ENCODE peak calls at places on chromosomes 6 and 20, in eight cellular contexts. X is keratinocyte, Q is colonic mucosa, F is GM12865, P is MM.1S, W is AG04449, I is right lobe of liver, O is GM12864. D is an unnamed sample.
A peak's percentile ranks its signal among the peaks of the same experiment; 100 is the strongest.

GRCh38 chr20:63118786-63119450 is 97.0 kb downstream of the YTHDF1 start:
- DNase-seq in W (no peak), I (no peak), X (no peak), Q (no peak), F (no peak), P (no peak), O (no peak), D (no peak)

GRCh38 chr6:16504608-16505007 is 256.7 kb downstream of the ATXN1 start:
- DNase-seq in O (no peak), I (no peak), F (peak; percentile 62), Q (no peak), W (no peak), P (no peak), X (no peak), D (no peak)

GRCh38 chr6:51753635-51754034 is 333.8 kb downstream of the PKHD1 start:
- DNase-seq in W (no peak), P (no peak), O (peak; percentile 4), F (peak; percentile 41), Q (peak; percentile 22), I (no peak), X (no peak), D (no peak)

GRCh38 chr6:33838979-33839378 is 35.2 kb upstream of the MLN start:
- DNase-seq in P (no peak), X (no peak), W (no peak), Q (no peak), F (no peak), I (no peak), O (no peak), D (no peak)

GRCh38 chr6:37049990-37050853 is 44.8 kb downstream of the FGD2 start:
- DNase-seq in O (peak; percentile 68), W (no peak), P (peak; percentile 59), F (peak; percentile 87), I (peak; percentile 74), X (no peak), Q (peak; percentile 49), D (no peak)

GRCh38 chr6:11416936-11417576 is 120.5 kb upstream of the TMEM170B start:
- DNase-seq in I (no peak), X (no peak), Q (no peak), O (no peak), W (no peak), P (no peak), F (no peak), D (no peak)

GRCh38 chr6:37007340-37008043 is 2.0 kb downstream of the FGD2 start:
- DNase-seq in O (no peak), I (no peak), Q (no peak), F (peak; percentile 78), P (no peak), W (no peak), X (no peak), D (no peak)

GRCh38 chr6:10395171-10395945 is 19.5 kb downstream of the TFAP2A start:
- DNase-seq in Q (no peak), P (no peak), W (no peak), O (no peak), I (no peak), F (no peak), X (no peak), D (no peak)

GRCh38 chr6:62613920-62614319 is 327.9 kb upstream of the KHDRBS2 start:
- DNase-seq in I (no peak), F (no peak), Q (no peak), W (no peak), X (no peak), O (no peak), P (no peak), D (no peak)

GRCh38 chr6:165218816-165219215 is 90.6 kb downstream of the C6orf118 start:
- DNase-seq in Q (no peak), F (no peak), I (no peak), X (no peak), O (no peak), P (no peak), W (no peak), D (peak; percentile 0)

GRCh38 chr20:62388839-62389600 is 2.1 kb downstream of the RPS21 start:
- DNase-seq in X (no peak), O (no peak), Q (no peak), W (no peak), F (no peak), P (no peak), I (no peak), D (no peak)

GRCh38 chr20:53016534-53017042 is 44.4 kb downstream of the TSHZ2 start:
- DNase-seq in X (no peak), Q (no peak), W (no peak), I (no peak), P (no peak), O (no peak), F (no peak), D (no peak)

GRCh38 chr20:34713194-34713943 is 9.2 kb downstream of the TP53INP2 start:
- DNase-seq in P (no peak), I (no peak), O (no peak), Q (no peak), W (peak; percentile 99), X (peak; percentile 74), F (peak; percentile 67), D (peak; percentile 98)

GRCh38 chr20:54499111-54499510 is 23.7 kb downstream of the DOK5 start:
- DNase-seq in P (no peak), O (no peak), X (no peak), I (no peak), W (no peak), Q (no peak), F (no peak), D (no peak)

GRCh38 chr6:168964138-168964892 is 289.3 kb downstream of the THBS2 start:
- DNase-seq in O (no peak), I (no peak), W (no peak), X (no peak), F (no peak), Q (no peak), P (no peak), D (peak; percentile 46)

GRCh38 chr6:134539865-134540323 is 222.0 kb upstream of the SGK1 start:
- DNase-seq in W (no peak), X (no peak), P (no peak), Q (no peak), F (no peak), I (no peak), O (no peak), D (no peak)

GRCh38 chr20:48467622-48468021 is 360.2 kb downstream of the PREX1 start:
- DNase-seq in I (no peak), Q (peak; percentile 22), W (no peak), P (peak; percentile 25), F (peak; percentile 22), O (no peak), X (no peak), D (no peak)

GRCh38 chr6:84415517-84415916 is 188.1 kb upstream of the CEP162 start:
- DNase-seq in O (no peak), I (no peak), Q (no peak), P (no peak), X (no peak), F (no peak), W (no peak), D (no peak)

GRCh38 chr6:136405410-136406029 is 115.9 kb upstream of the BCLAF1 start:
- DNase-seq in I (no peak), W (no peak), Q (peak; percentile 49), X (no peak), F (no peak), O (no peak), P (no peak), D (peak; percentile 18)

GRCh38 chr6:5634525-5634924 is 372.2 kb downstream of the NRN1 start:
- DNase-seq in P (no peak), O (no peak), Q (no peak), X (no peak), W (no peak), I (no peak), F (no peak), D (peak; percentile 8)

GRCh38 chr6:46651766-46652165 is 852 bp downstream of the CYP39A1 start:
- DNase-seq in O (no peak), X (no peak), W (no peak), Q (no peak), P (no peak), I (no peak), F (no peak), D (no peak)

GRCh38 chr6:141618180-141618581 is 514.5 kb upstream of the GJE1 start:
- DNase-seq in O (no peak), P (no peak), Q (no peak), X (no peak), W (no peak), F (no peak), I (no peak), D (no peak)

GRCh38 chr6:31728767-31729514 is at the start of gene DDAH2:
- DNase-seq in I (peak; percentile 46), W (no peak), F (no peak), O (no peak), Q (no peak), P (no peak), X (no peak), D (no peak)

GRCh38 chr6:115545410-115545986 is 515.2 kb downstream of the FRK start:
- DNase-seq in F (peak; percentile 9), W (no peak), O (no peak), X (no peak), I (no peak), P (no peak), Q (no peak), D (no peak)

GRCh38 chr6:13914346-13914745 is 10.4 kb upstream of the RNF182 start:
- DNase-seq in F (no peak), X (no peak), P (no peak), O (no peak), I (no peak), Q (no peak), W (no peak), D (peak; percentile 12)

GRCh38 chr20:58875111-58875510 is 22.6 kb downstream of the GNAS start:
- DNase-seq in O (no peak), Q (no peak), W (no peak), F (no peak), P (no peak), X (no peak), I (no peak), D (no peak)
- TF ChIP-seq CTCF in O (no peak), Q (no peak), W (no peak), F (no peak), P (no peak), X (no peak), I (no peak), D (no peak)

GRCh38 chr6:104956663-104957294 is at the start of gene LIN28B:
- DNase-seq in F (no peak), X (no peak), O (no peak), I (no peak), W (no peak), Q (no peak), P (no peak), D (no peak)
- H3K4me3 ChIP-seq in F (no peak within 1 kb of the TSS), X (no peak within 1 kb of the TSS), O (no peak within 1 kb of the TSS), I (no peak within 1 kb of the TSS), W (no peak within 1 kb of the TSS), Q (no peak within 1 kb of the TSS), P (no peak within 1 kb of the TSS), D (no peak within 1 kb of the TSS)

DNA sequence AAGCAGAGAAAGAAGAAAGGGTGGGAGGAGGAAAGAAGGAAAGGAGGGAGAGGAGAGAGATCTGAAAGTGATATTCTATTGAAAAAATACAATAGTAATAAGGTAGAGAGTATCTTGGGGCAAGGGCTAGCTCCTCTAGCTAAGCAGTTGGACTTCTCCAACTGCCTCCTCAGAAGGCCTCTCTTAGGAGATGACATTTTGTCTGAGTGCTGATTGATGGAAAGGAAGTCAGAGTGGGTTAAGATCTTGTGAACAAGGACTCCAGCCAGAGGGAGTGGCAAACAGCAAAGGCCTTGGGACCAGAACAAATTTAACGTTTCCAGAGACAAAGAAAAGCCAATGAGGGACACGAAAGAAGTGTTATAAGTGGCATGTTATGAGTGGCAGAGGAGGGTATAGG is 111.8 kb upstream of the TNFAIP3 start:
- DNase-seq in W (no peak), O (no peak), P (no peak), F (no peak), X (no peak), Q (no peak), I (no peak), D (no peak)
- TF ChIP-seq CTCF in W (no peak), O (no peak), P (no peak), F (no peak), X (no peak), Q (no peak), I (no peak), D (no peak)

GRCh38 chr6:27288136-27289044 is 23.7 kb downstream of the POM121L2 start:
- DNase-seq in W (no peak), X (no peak), F (peak; percentile 50), P (no peak), O (no peak), I (no peak), Q (no peak), D (no peak)
- H3K4me3 ChIP-seq in W (no peak overlapping the region), X (peak overlapping the region; percentile 26), F (peak overlapping the region; percentile 57), P (peak overlapping the region; percentile 34), O (peak overlapping the region; percentile 65), I (no peak overlapping the region), Q (no peak overlapping the region), D (no peak overlapping the region)

D was measured in foreskin fibroblast.